ENCODE peak calls at places on chromosomes 4 and X, in eight cellular contexts. I, M, P, V, Q, J, B and C are unnamed samples.

GRCh38 chr4:108512615-108513505 is 107.5 kb upstream of the RPL34 start:
- DNase-seq in J (peak), V (peak), P (no peak), I (no peak), B (no peak), Q (peak), M (peak), C (no peak)

GRCh38 chrX:148580016-148580415 is 79.6 kb downstream of the AFF2 start:
- DNase-seq in V (peak), I (no peak), J (no peak), B (no peak), Q (no peak), P (no peak), M (no peak), C (no peak)

GRCh38 chr4:126705271-126705670 is 927.5 kb upstream of the INTU start:
- DNase-seq in V (no peak), J (no peak), B (no peak), P (no peak), M (no peak), I (no peak), Q (no peak), C (no peak)

GRCh38 chr4:61997813-61998212 is 797.7 kb downstream of the ADGRL3 start:
- DNase-seq in P (no peak), I (no peak), V (no peak), M (no peak), Q (no peak), B (no peak), J (no peak), C (no peak)

GRCh38 chr4:3725936-3726895 is 40.0 kb upstream of the ADRA2C start:
- DNase-seq in B (no peak), I (no peak), J (no peak), V (no peak), Q (no peak), M (no peak), P (no peak), C (no peak)

GRCh38 chr4:24659241-24659961 is 75.0 kb upstream of the DHX15 start:
- DNase-seq in V (peak), P (no peak), Q (peak), J (no peak), B (no peak), I (no peak), M (no peak), C (no peak)

GRCh38 chrX:132390817-132391216 is 98.0 kb downstream of the MBNL3 start:
- DNase-seq in Q (no peak), M (no peak), P (no peak), B (no peak), J (no peak), I (no peak), V (no peak), C (no peak)

GRCh38 chrX:43436497-43436896 is 219.6 kb upstream of the MAOA start:
- DNase-seq in V (no peak), J (no peak), P (no peak), B (no peak), Q (no peak), I (no peak), M (no peak), C (no peak)

GRCh38 chr4:36651253-36651652 is 369.8 kb downstream of the DTHD1 start:
- DNase-seq in M (no peak), V (no peak), J (no peak), B (peak), I (peak), P (peak), Q (no peak), C (no peak)

GRCh38 chr4:37890501-37891220 is at the start of gene TBC1D1:
- DNase-seq in J (peak), I (no peak), Q (peak), P (no peak), B (no peak), V (no peak), M (peak), C (no peak)

GRCh38 chrX:144918936-144919335 is 328.4 kb upstream of the SPANXN1 start:
- DNase-seq in P (no peak), V (no peak), Q (no peak), I (no peak), B (no peak), M (no peak), J (no peak), C (no peak)

GRCh38 chrX:151702021-151702714 is 6.9 kb downstream of the PRRG3 start:
- DNase-seq in B (no peak), Q (no peak), P (no peak), M (no peak), I (no peak), J (no peak), V (peak), C (no peak)

GRCh38 chrX:24242649-24243556 is 71.0 kb downstream of the SUPT20HL2 start:
- DNase-seq in V (peak), Q (no peak), J (no peak), I (no peak), M (no peak), B (no peak), P (peak), C (no peak)

GRCh38 chr4:154692311-154692818 is 51.4 kb upstream of the LRAT start:
- DNase-seq in P (no peak), Q (no peak), M (no peak), I (no peak), J (no peak), B (no peak), V (no peak), C (no peak)

GRCh38 chrX:25048176-25048575 is 32.4 kb upstream of the ARX start:
- DNase-seq in J (no peak), V (no peak), M (no peak), P (no peak), I (no peak), Q (no peak), B (no peak), C (no peak)

GRCh38 chrX:33908898-33909297 is 223.2 kb downstream of the FAM47A start:
- DNase-seq in I (no peak), Q (no peak), J (no peak), M (no peak), B (no peak), V (no peak), P (no peak), C (no peak)